ENCODE peak calls at places on chromosomes 2 and 18, in ten cellular contexts. B is cardiac fibroblast, Y is cardiac muscle cell, V is fibroblast of mammary gland, Q is OCI-LY7, E is GM20000, R is GM23338, H is psoas muscle, D is omental fat pad, I is spleen. U is an unnamed sample.

GRCh38 chr18:55997156-55997561 is 409.2 kb upstream of the TCF4 start:
- DNase-seq in B (peak), Y (peak), V (no peak), Q (no peak), E (no peak), R (peak), H (no peak), D (no peak), I (no peak), U (no peak)

GRCh38 chr2:18918280-18918679 is 328.9 kb upstream of the NT5C1B start:
- DNase-seq in B (no peak), Y (no peak), V (no peak), Q (no peak), E (no peak), R (no peak), H (no peak), D (no peak), I (no peak), U (no peak)

GRCh38 chr2:117794668-117795067 is 19.8 kb upstream of the DDX18 start:
- DNase-seq in B (no peak), Y (no peak), V (peak), Q (no peak), E (no peak), R (no peak), H (no peak), D (no peak), I (no peak), U (no peak)

GRCh38 chr2:119489232-119489952 is 34.9 kb downstream of the SCTR start:
- DNase-seq in B (no peak), Y (no peak), V (no peak), Q (no peak), E (no peak), R (no peak), H (no peak), D (no peak), I (no peak), U (no peak)

GRCh38 chr18:58776084-58776483 is 88.6 kb upstream of the ZNF532 start:
- DNase-seq in B (peak), Y (peak), V (no peak), Q (no peak), E (no peak), R (no peak), H (no peak), D (no peak), I (no peak), U (no peak)

GRCh38 chr18:8895987-8896619 is 190.7 kb downstream of the MTCL1 start:
- DNase-seq in B (peak), Y (peak), V (peak), Q (no peak), E (no peak), R (no peak), H (no peak), D (no peak), I (no peak), U (no peak)

GRCh38 chr2:2922156-2922555 is 455.5 kb downstream of the EIPR1 start:
- DNase-seq in B (no peak), Y (no peak), V (no peak), Q (no peak), E (no peak), R (no peak), H (no peak), D (no peak), I (no peak), U (no peak)

GRCh38 chr2:178066890-178067669 is 5.5 kb downstream of the PDE11A start:
- DNase-seq in B (no peak), Y (no peak), V (peak), Q (no peak), E (no peak), R (no peak), H (no peak), D (no peak), I (no peak), U (no peak)

GRCh38 chr2:62741127-62741526 is 35.6 kb downstream of the EHBP1 start:
- DNase-seq in B (no peak), Y (no peak), V (no peak), Q (no peak), E (no peak), R (no peak), H (no peak), D (no peak), I (no peak), U (no peak)

GRCh38 chr2:133411857-133412256 is 156.4 kb downstream of the NCKAP5 start:
- DNase-seq in B (no peak), Y (no peak), V (no peak), Q (no peak), E (no peak), R (peak), H (no peak), D (no peak), I (no peak), U (no peak)

GRCh38 chr2:108858894-108859293 is 72.3 kb downstream of the CCDC138 start:
- DNase-seq in B (peak), Y (peak), V (peak), Q (no peak), E (no peak), R (no peak), H (no peak), D (no peak), I (no peak), U (no peak)

GRCh38 chr18:50817898-50818250 is 1.9 kb downstream of the MRO start:
- DNase-seq in B (peak), Y (peak), V (peak), Q (no peak), E (no peak), R (no peak), H (no peak), D (no peak), I (no peak), U (no peak)

GRCh38 chr18:67525328-67526110 is 9.0 kb upstream of the DSEL start:
- DNase-seq in B (peak), Y (peak), V (peak), Q (no peak), E (no peak), R (peak), H (peak), D (no peak), I (no peak), U (peak)

GRCh38 chr2:101188683-101189405 is 37.7 kb upstream of the TBC1D8 start:
- DNase-seq in B (peak), Y (peak), V (peak), Q (peak), E (no peak), R (peak), H (no peak), D (no peak), I (no peak), U (no peak)

GRCh38 chr2:186276909-186277308 is 209.2 kb upstream of the ZC3H15 start:
- DNase-seq in B (no peak), Y (no peak), V (no peak), Q (no peak), E (no peak), R (no peak), H (no peak), D (no peak), I (no peak), U (no peak)

GRCh38 chr2:196275646-196276352 is 104.4 kb upstream of the STK17B start:
- DNase-seq in B (no peak), Y (no peak), V (peak), Q (peak), E (no peak), R (no peak), H (no peak), D (no peak), I (no peak), U (no peak)

GRCh38 chr18:48488388-48488850 is 50.4 kb upstream of the CTIF start:
- DNase-seq in B (peak), Y (peak), V (peak), Q (no peak), E (no peak), R (peak), H (no peak), D (peak), I (no peak), U (peak)

GRCh38 chr2:128277961-128278681 is 40.5 kb downstream of the HS6ST1 start:
- DNase-seq in B (no peak), Y (no peak), V (no peak), Q (no peak), E (no peak), R (no peak), H (peak), D (peak), I (peak), U (peak)

GRCh38 chr18:58168986-58169385 is 125.0 kb downstream of the NEDD4L start:
- DNase-seq in B (no peak), Y (no peak), V (no peak), Q (no peak), E (no peak), R (no peak), H (no peak), D (no peak), I (no peak), U (no peak)

GRCh38 chr2:197675711-197676188 is 363 bp upstream of the RFTN2 start:
- DNase-seq in B (peak), Y (peak), V (peak), Q (no peak), E (no peak), R (peak), H (no peak), D (no peak), I (no peak), U (no peak)

GRCh38 chr2:160582481-160583161 is 89.0 kb upstream of the RBMS1 start:
- DNase-seq in B (peak), Y (peak), V (peak), Q (no peak), E (no peak), R (peak), H (no peak), D (no peak), I (no peak), U (no peak)

GRCh38 chr18:8812631-8813030 is 107.3 kb downstream of the MTCL1 start:
- DNase-seq in B (no peak), Y (no peak), V (peak), Q (no peak), E (no peak), R (no peak), H (no peak), D (no peak), I (no peak), U (no peak)

GRCh38 chr2:17979707-17980106 is 101.2 kb downstream of the KCNS3 start:
- DNase-seq in B (no peak), Y (no peak), V (peak), Q (no peak), E (no peak), R (no peak), H (no peak), D (no peak), I (no peak), U (no peak)

GRCh38 chr2:113281920-113282746 is 3.4 kb upstream of the PAX8 start:
- DNase-seq in B (no peak), Y (peak), V (no peak), Q (no peak), E (no peak), R (no peak), H (no peak), D (no peak), I (no peak), U (no peak)

GRCh38 chr2:25420820-25421237 is 79.1 kb upstream of the DNMT3A start:
- DNase-seq in B (no peak), Y (no peak), V (no peak), Q (peak), E (peak), R (no peak), H (no peak), D (no peak), I (no peak), U (no peak)

GRCh38 chr2:178190938-178191910 is 3.1 kb upstream of the OSBPL6 start:
- DNase-seq in B (no peak), Y (peak), V (peak), Q (no peak), E (peak), R (no peak), H (no peak), D (no peak), I (no peak), U (no peak)

GRCh38 chr2:10356459-10356851 is 53.8 kb downstream of the HPCAL1 start:
- DNase-seq in B (no peak), Y (no peak), V (no peak), Q (no peak), E (no peak), R (no peak), H (no peak), D (no peak), I (no peak), U (no peak)

GRCh38 chr2:175605989-175606841 is 395.9 kb downstream of the LNPK start:
- DNase-seq in B (no peak), Y (no peak), V (peak), Q (no peak), E (no peak), R (peak), H (no peak), D (no peak), I (no peak), U (no peak)

GRCh38 chr2:233451950-233452349 is 97.7 kb downstream of the DGKD start:
- DNase-seq in B (no peak), Y (no peak), V (no peak), Q (no peak), E (no peak), R (no peak), H (no peak), D (no peak), I (no peak), U (no peak)

GRCh38 chr2:160376576-160376975 is 117.0 kb downstream of the RBMS1 start:
- DNase-seq in B (peak), Y (peak), V (peak), Q (no peak), E (no peak), R (peak), H (no peak), D (no peak), I (no peak), U (no peak)

GRCh38 chr18:34115409-34116081 is 109.2 kb downstream of the NOL4 start:
- DNase-seq in B (peak), Y (peak), V (no peak), Q (no peak), E (no peak), R (no peak), H (no peak), D (no peak), I (no peak), U (no peak)

GRCh38 chr2:152542995-152543481 is 174.2 kb downstream of the PRPF40A start:
- DNase-seq in B (peak), Y (peak), V (peak), Q (no peak), E (no peak), R (peak), H (no peak), D (no peak), I (no peak), U (no peak)

GRCh38 chr2:124804014-124804940 is 779.2 kb downstream of the CNTNAP5 start:
- DNase-seq in B (peak), Y (peak), V (peak), Q (peak), E (peak), R (peak), H (no peak), D (no peak), I (no peak), U (no peak)

GRCh38 chr18:23852236-23853045 is 162.1 kb upstream of the TTC39C start:
- DNase-seq in B (no peak), Y (no peak), V (no peak), Q (peak), E (no peak), R (no peak), H (no peak), D (no peak), I (no peak), U (no peak)

GRCh38 chr2:46866770-46867246 is 48.8 kb downstream of the MCFD2 start:
- DNase-seq in B (peak), Y (peak), V (peak), Q (no peak), E (no peak), R (no peak), H (no peak), D (no peak), I (no peak), U (no peak)

GRCh38 chr2:232292395-232293154 is 86.0 kb upstream of the ALPP start:
- DNase-seq in B (peak), Y (peak), V (peak), Q (peak), E (peak), R (peak), H (no peak), D (no peak), I (peak), U (peak)

GRCh38 chr18:13261658-13262357 is 43.2 kb downstream of the LDLRAD4 start:
- DNase-seq in B (no peak), Y (no peak), V (no peak), Q (peak), E (no peak), R (peak), H (no peak), D (no peak), I (no peak), U (no peak)

GRCh38 chr18:13260927-13261471 is 42.4 kb downstream of the LDLRAD4 start:
- DNase-seq in B (no peak), Y (no peak), V (no peak), Q (no peak), E (no peak), R (no peak), H (no peak), D (no peak), I (peak), U (no peak)

GRCh38 chr18:13264986-13265900 is 46.7 kb downstream of the LDLRAD4 start:
- DNase-seq in B (no peak), Y (no peak), V (no peak), Q (no peak), E (no peak), R (no peak), H (no peak), D (no peak), I (no peak), U (no peak)

GRCh38 chr18:13264091-13264777 is 45.7 kb downstream of the LDLRAD4 start:
- DNase-seq in B (peak), Y (peak), V (no peak), Q (no peak), E (no peak), R (no peak), H (no peak), D (no peak), I (no peak), U (no peak)

GRCh38 chr18:13262839-13263691 is 44.5 kb downstream of the LDLRAD4 start:
- DNase-seq in B (no peak), Y (no peak), V (no peak), Q (no peak), E (no peak), R (no peak), H (no peak), D (no peak), I (peak), U (no peak)
- TF ChIP-seq CTCF in B (no peak), Y (no peak), V (no peak), Q (no peak), E (no peak), R (no peak), H (no peak), D (no peak), I (no peak), U (no peak)

GRCh38 chr2:42932271-42933151 is 140.1 kb upstream of the HAAO start:
- DNase-seq in B (no peak), Y (no peak), V (no peak), Q (no peak), E (no peak), R (no peak), H (no peak), D (no peak), I (no peak), U (no peak)

GRCh38 chr2:42929577-42929984 is 137.2 kb upstream of the HAAO start:
- DNase-seq in B (no peak), Y (no peak), V (no peak), Q (no peak), E (no peak), R (no peak), H (no peak), D (no peak), I (no peak), U (no peak)

GRCh38 chr2:42931818-42932195 is 139.4 kb upstream of the HAAO start:
- DNase-seq in B (no peak), Y (no peak), V (peak), Q (no peak), E (no peak), R (no peak), H (no peak), D (no peak), I (no peak), U (no peak)

GRCh38 chr2:42929985-42930581 is 137.7 kb upstream of the HAAO start:
- DNase-seq in B (peak), Y (peak), V (peak), Q (no peak), E (no peak), R (peak), H (peak), D (no peak), I (no peak), U (no peak)

GRCh38 chr2:42931147-42931817 is 138.9 kb upstream of the HAAO start:
- DNase-seq in B (no peak), Y (no peak), V (peak), Q (peak), E (no peak), R (peak), H (no peak), D (no peak), I (no peak), U (no peak)
- TF ChIP-seq CTCF in B (peak), Y (peak), V (peak), Q (peak), E (peak), R (peak), H (no peak), D (no peak), I (no peak), U (no peak)

GRCh38 chr2:42810126-42810970 is 18.0 kb upstream of the HAAO start:
- DNase-seq in B (peak), Y (peak), V (peak), Q (peak), E (peak), R (peak), H (peak), D (peak), I (peak), U (peak)
- TF ChIP-seq CTCF in B (peak), Y (no peak), V (no peak), Q (no peak), E (no peak), R (no peak), H (peak), D (no peak), I (peak), U (no peak)

DNA sequence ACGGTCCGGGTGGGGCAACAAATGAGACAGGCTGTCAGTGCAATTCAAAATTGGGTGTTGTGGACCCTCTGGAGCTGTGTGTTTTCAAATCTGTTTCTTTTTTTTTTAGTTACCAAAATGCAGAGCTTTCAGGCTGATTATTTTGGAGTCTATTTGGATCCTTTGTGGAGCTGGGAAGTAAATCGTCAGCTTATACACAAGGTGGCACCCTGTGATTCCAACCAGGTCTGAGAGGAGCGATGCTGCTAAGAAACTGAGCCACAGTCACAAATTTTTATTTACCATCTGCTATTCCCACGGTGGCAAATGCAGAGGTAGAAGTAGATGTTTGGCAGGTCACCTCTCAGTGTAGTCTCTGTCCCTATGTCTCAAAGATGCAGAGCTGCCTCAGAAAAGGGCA is 3.8 kb upstream of the EPC2 start:
- DNase-seq in B (peak), Y (peak), V (peak), Q (no peak), E (no peak), R (peak), H (no peak), D (no peak), I (no peak), U (no peak)
- TF ChIP-seq CTCF in B (peak), Y (peak), V (peak), Q (peak), E (no peak), R (peak), H (no peak), D (no peak), I (no peak), U (no peak)

GRCh38 chr2:85772019-85772745 is 18.4 kb downstream of the ATOH8 start:
- DNase-seq in B (peak), Y (peak), V (peak), Q (no peak), E (no peak), R (peak), H (peak), D (peak), I (peak), U (peak)
- TF ChIP-seq CTCF in B (peak), Y (peak), V (no peak), Q (no peak), E (no peak), R (peak), H (no peak), D (no peak), I (peak), U (no peak)

DNA sequence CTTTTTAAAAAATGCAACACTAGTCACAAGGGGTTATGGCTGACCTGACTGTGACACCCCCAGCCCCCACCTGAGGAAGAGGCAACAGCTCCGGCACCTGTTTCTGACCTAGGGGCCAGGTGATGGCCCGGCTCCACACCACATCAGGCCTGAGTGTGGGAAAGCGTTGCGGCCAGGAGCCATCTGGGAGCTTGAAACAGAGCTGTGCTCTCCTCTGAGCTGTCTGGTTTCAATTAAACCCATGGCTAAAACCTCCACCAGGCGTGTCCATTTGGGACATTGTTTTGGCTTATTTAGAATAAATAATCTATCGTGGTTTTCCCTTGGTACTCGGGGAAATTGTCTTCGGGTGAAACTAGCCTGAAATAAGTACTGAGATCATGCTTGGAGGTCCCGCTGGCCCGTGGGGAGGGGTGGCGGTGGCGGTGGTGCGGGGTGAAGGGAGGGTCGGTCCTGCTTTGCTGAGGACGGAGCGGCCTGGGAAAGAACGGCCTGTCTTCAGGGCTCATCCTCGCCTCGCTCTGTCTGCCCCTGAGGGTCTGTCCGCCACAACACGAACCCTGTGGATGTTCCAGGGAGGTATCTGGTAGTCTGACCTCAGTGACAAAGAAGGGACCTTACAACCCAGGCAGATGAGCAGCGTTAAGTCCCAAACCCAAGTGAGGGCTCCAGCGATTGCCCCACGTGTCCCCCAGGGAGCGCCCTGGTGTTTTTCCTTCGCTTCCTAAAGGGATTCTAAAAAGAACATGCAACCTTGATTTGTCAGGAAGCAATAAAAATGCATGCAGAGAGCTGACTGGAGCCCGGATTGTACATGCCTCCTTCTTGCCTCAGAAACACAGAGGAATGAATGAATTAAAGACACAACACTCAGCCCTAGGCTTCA is 58.7 kb downstream of the IL1RL2 start:
- DNase-seq in B (no peak), Y (peak), V (peak), Q (no peak), E (no peak), R (peak), H (peak), D (no peak), I (no peak), U (no peak)
- TF ChIP-seq CTCF in B (peak), Y (peak), V (peak), Q (no peak), E (no peak), R (peak), H (no peak), D (no peak), I (no peak), U (no peak)